ENCODE peak calls at places on chromosomes 12 and 14, in eight cellular contexts. One of them, this sample, is unnamed.

GRCh38 chr12:113958108-113958507 is 8.0 kb downstream of the RBM19 start:
- DNase-seq in HuH-7.5: no peak
- DNase-seq in HT-29: no peak
- DNase-seq in heart left ventricle: no peak
- DNase-seq in activated naive CD4-positive, alpha-beta T cell: no peak
- DNase-seq in NCI-H2171: no peak
- DNase-seq in adrenal gland: no peak
- DNase-seq in SJSA1: peak
- DNase-seq in this sample: no peak

GRCh38 chr14:56730468-56731145 is 79.7 kb downstream of the OTX2 start:
- DNase-seq in heart left ventricle: no peak
- DNase-seq in HuH-7.5: no peak
- DNase-seq in NCI-H2171: no peak
- DNase-seq in SJSA1: no peak
- DNase-seq in adrenal gland: no peak
- DNase-seq in activated naive CD4-positive, alpha-beta T cell: no peak
- DNase-seq in HT-29: no peak
- DNase-seq in this sample: no peak

GRCh38 chr14:103386632-103387329 is 1.6 kb downstream of the MARK3 start:
- DNase-seq in HT-29: peak
- DNase-seq in HuH-7.5: no peak
- DNase-seq in activated naive CD4-positive, alpha-beta T cell: no peak
- DNase-seq in heart left ventricle: no peak
- DNase-seq in adrenal gland: no peak
- DNase-seq in NCI-H2171: no peak
- DNase-seq in SJSA1: no peak
- DNase-seq in this sample: no peak

GRCh38 chr12:65817866-65818265 is 6.4 kb upstream of the HMGA2 start:
- DNase-seq in adrenal gland: no peak
- DNase-seq in SJSA1: peak
- DNase-seq in activated naive CD4-positive, alpha-beta T cell: no peak
- DNase-seq in HuH-7.5: no peak
- DNase-seq in NCI-H2171: no peak
- DNase-seq in heart left ventricle: no peak
- DNase-seq in HT-29: no peak
- DNase-seq in this sample: no peak

GRCh38 chr14:96167224-96168148 is 37.2 kb upstream of the BDKRB2 start:
- DNase-seq in activated naive CD4-positive, alpha-beta T cell: no peak
- DNase-seq in SJSA1: peak
- DNase-seq in adrenal gland: no peak
- DNase-seq in NCI-H2171: no peak
- DNase-seq in HuH-7.5: no peak
- DNase-seq in heart left ventricle: no peak
- DNase-seq in HT-29: peak
- DNase-seq in this sample: no peak

GRCh38 chr12:53459097-53459496 is 7.2 kb downstream of the PCBP2 start:
- DNase-seq in SJSA1: no peak
- DNase-seq in heart left ventricle: no peak
- DNase-seq in activated naive CD4-positive, alpha-beta T cell: no peak
- DNase-seq in HuH-7.5: no peak
- DNase-seq in adrenal gland: no peak
- DNase-seq in HT-29: no peak
- DNase-seq in NCI-H2171: no peak
- DNase-seq in this sample: no peak

GRCh38 chr14:93286212-93286890 is 46.5 kb downstream of the BTBD7 start:
- DNase-seq in HT-29: no peak
- DNase-seq in SJSA1: no peak
- DNase-seq in HuH-7.5: no peak
- DNase-seq in activated naive CD4-positive, alpha-beta T cell: no peak
- DNase-seq in heart left ventricle: no peak
- DNase-seq in NCI-H2171: no peak
- DNase-seq in adrenal gland: no peak
- DNase-seq in this sample: no peak

GRCh38 chr12:116547955-116548471 is 11.2 kb upstream of the MAP1LC3B2 start:
- DNase-seq in heart left ventricle: peak
- DNase-seq in SJSA1: peak
- DNase-seq in NCI-H2171: no peak
- DNase-seq in HuH-7.5: no peak
- DNase-seq in adrenal gland: no peak
- DNase-seq in HT-29: no peak
- DNase-seq in activated naive CD4-positive, alpha-beta T cell: no peak
- DNase-seq in this sample: no peak

GRCh38 chr14:76346391-76347160 is 29.4 kb upstream of the ESRRB start:
- DNase-seq in activated naive CD4-positive, alpha-beta T cell: no peak
- DNase-seq in adrenal gland: no peak
- DNase-seq in HT-29: no peak
- DNase-seq in HuH-7.5: no peak
- DNase-seq in SJSA1: no peak
- DNase-seq in heart left ventricle: no peak
- DNase-seq in NCI-H2171: no peak
- DNase-seq in this sample: no peak

GRCh38 chr12:109617496-109617895 is 43.9 kb downstream of the MVK start:
- DNase-seq in heart left ventricle: no peak
- DNase-seq in HT-29: no peak
- DNase-seq in adrenal gland: no peak
- DNase-seq in HuH-7.5: no peak
- DNase-seq in SJSA1: no peak
- DNase-seq in NCI-H2171: no peak
- DNase-seq in activated naive CD4-positive, alpha-beta T cell: no peak
- DNase-seq in this sample: no peak

GRCh38 chr12:138898-139534 is 72.4 kb downstream of the IQSEC3 start:
- DNase-seq in adrenal gland: no peak
- DNase-seq in heart left ventricle: peak
- DNase-seq in HT-29: no peak
- DNase-seq in HuH-7.5: no peak
- DNase-seq in activated naive CD4-positive, alpha-beta T cell: no peak
- DNase-seq in NCI-H2171: no peak
- DNase-seq in SJSA1: no peak
- DNase-seq in this sample: no peak

GRCh38 chr12:131785763-131786330 is 42.3 kb upstream of the MMP17 start:
- DNase-seq in adrenal gland: no peak
- DNase-seq in SJSA1: no peak
- DNase-seq in HT-29: no peak
- DNase-seq in activated naive CD4-positive, alpha-beta T cell: no peak
- DNase-seq in HuH-7.5: no peak
- DNase-seq in NCI-H2171: no peak
- DNase-seq in heart left ventricle: no peak
- DNase-seq in this sample: no peak

GRCh38 chr12:52380271-52380694 is 5.2 kb downstream of the KRT84 start:
- DNase-seq in adrenal gland: no peak
- DNase-seq in SJSA1: no peak
- DNase-seq in HT-29: peak
- DNase-seq in activated naive CD4-positive, alpha-beta T cell: no peak
- DNase-seq in HuH-7.5: peak
- DNase-seq in heart left ventricle: no peak
- DNase-seq in NCI-H2171: no peak
- DNase-seq in this sample: peak

GRCh38 chr14:77659822-77660221 is 43.4 kb upstream of the SPTLC2 start:
- DNase-seq in NCI-H2171: no peak
- DNase-seq in adrenal gland: no peak
- DNase-seq in SJSA1: no peak
- DNase-seq in heart left ventricle: no peak
- DNase-seq in HuH-7.5: no peak
- DNase-seq in HT-29: no peak
- DNase-seq in activated naive CD4-positive, alpha-beta T cell: no peak
- DNase-seq in this sample: no peak

GRCh38 chr12:47734725-47735480 is 9.6 kb upstream of the ENDOU start:
- DNase-seq in SJSA1: no peak
- DNase-seq in adrenal gland: no peak
- DNase-seq in HT-29: no peak
- DNase-seq in HuH-7.5: no peak
- DNase-seq in activated naive CD4-positive, alpha-beta T cell: no peak
- DNase-seq in NCI-H2171: no peak
- DNase-seq in heart left ventricle: no peak
- DNase-seq in this sample: no peak

GRCh38 chr12:94416613-94417012 is 43.1 kb downstream of the CEP83 start:
- DNase-seq in adrenal gland: no peak
- DNase-seq in heart left ventricle: no peak
- DNase-seq in SJSA1: no peak
- DNase-seq in HuH-7.5: no peak
- DNase-seq in HT-29: no peak
- DNase-seq in activated naive CD4-positive, alpha-beta T cell: no peak
- DNase-seq in NCI-H2171: no peak
- DNase-seq in this sample: no peak

GRCh38 chr12:1575287-1575798 is 19.0 kb downstream of the FBXL14 start:
- DNase-seq in heart left ventricle: no peak
- DNase-seq in NCI-H2171: no peak
- DNase-seq in activated naive CD4-positive, alpha-beta T cell: no peak
- DNase-seq in HuH-7.5: no peak
- DNase-seq in SJSA1: no peak
- DNase-seq in adrenal gland: no peak
- DNase-seq in HT-29: no peak
- DNase-seq in this sample: no peak

GRCh38 chr14:75991753-75992152 is 6.2 kb downstream of the IFT43 start:
- DNase-seq in activated naive CD4-positive, alpha-beta T cell: no peak
- DNase-seq in adrenal gland: no peak
- DNase-seq in NCI-H2171: no peak
- DNase-seq in HT-29: no peak
- DNase-seq in HuH-7.5: no peak
- DNase-seq in SJSA1: no peak
- DNase-seq in heart left ventricle: no peak
- DNase-seq in this sample: no peak

GRCh38 chr12:14995583-14996425 is 23.0 kb downstream of the PDE6H start:
- DNase-seq in SJSA1: no peak
- DNase-seq in adrenal gland: no peak
- DNase-seq in HuH-7.5: no peak
- DNase-seq in HT-29: peak
- DNase-seq in activated naive CD4-positive, alpha-beta T cell: no peak
- DNase-seq in NCI-H2171: peak
- DNase-seq in heart left ventricle: no peak
- DNase-seq in this sample: no peak

GRCh38 chr12:11959117-11959823 is 111.5 kb upstream of the BCL2L14 start:
- DNase-seq in heart left ventricle: no peak
- DNase-seq in HT-29: peak
- DNase-seq in NCI-H2171: no peak
- DNase-seq in HuH-7.5: no peak
- DNase-seq in SJSA1: peak
- DNase-seq in activated naive CD4-positive, alpha-beta T cell: no peak
- DNase-seq in adrenal gland: no peak
- DNase-seq in this sample: no peak

This sample was measured in left colon.